ENCODE peak calls at places on chromosomes 3 and 15, in four cellular contexts. A, E, J and R are unnamed samples.
A peak's percentile ranks its signal among the peaks of the same experiment; 100 is the strongest.

GRCh38 chr3:43523454-43524053 is 98.3 kb downstream of the ANO10 start:
- DNase-seq in A (no peak), J (no peak), E (no peak), R (no peak)

GRCh38 chr3:49471856-49472495 is 1.9 kb downstream of the DAG1 start:
- DNase-seq in E (no peak), A (no peak), J (no peak), R (no peak)

GRCh38 chr15:32905481-32905880 is 187.7 kb downstream of the GREM1 start:
- DNase-seq in E (no peak), A (no peak), J (no peak), R (no peak)

GRCh38 chr15:99466701-99467337 is 99.0 kb upstream of the MEF2A start:
- DNase-seq in E (no peak), A (no peak), J (no peak), R (no peak)

GRCh38 chr3:164852866-164853265 is 225.4 kb downstream of the SI start:
- DNase-seq in E (no peak), J (no peak), A (no peak), R (no peak)

GRCh38 chr3:169104972-169105371 is 558.5 kb downstream of the MECOM start:
- DNase-seq in A (no peak), J (no peak), E (no peak), R (no peak)

GRCh38 chr3:39433642-39434041 is 27.1 kb downstream of the RPSA start:
- DNase-seq in E (no peak), A (no peak), J (no peak), R (no peak)

GRCh38 chr3:165523801-165524200 is 313.4 kb downstream of the BCHE start:
- DNase-seq in E (no peak), J (no peak), A (no peak), R (no peak)

GRCh38 chr3:182179631-182180030 is 467.9 kb downstream of the SOX2 start:
- DNase-seq in E (no peak), A (no peak), J (no peak), R (no peak)

GRCh38 chr3:156360116-156360515 is 194.8 kb downstream of the SSR3 start:
- DNase-seq in J (no peak), E (no peak), A (no peak), R (no peak)

GRCh38 chr15:85477730-85478129 is 97.3 kb downstream of the AKAP13 start:
- DNase-seq in A (no peak), J (no peak), E (no peak), R (no peak)

GRCh38 chr3:126959144-126959920 is 23.6 kb upstream of the PLXNA1 start:
- DNase-seq in E (no peak), J (no peak), A (no peak), R (no peak)

GRCh38 chr3:66233033-66233432 is 12.2 kb downstream of the SLC25A26 start:
- DNase-seq in E (no peak), A (no peak), J (no peak), R (peak; percentile 20)